ENCODE peak calls at places on chromosomes 5 and 9, in seven cellular contexts. One of them, this sample, is unnamed.

GRCh38 chr5:175567954-175568353 is 89.6 kb downstream of the SFXN1 start:
- DNase-seq in endothelial cell: no peak
- DNase-seq in glutamatergic neuron: no peak
- DNase-seq in epithelial cell of esophagus: no peak
- DNase-seq in PC-3: no peak
- DNase-seq in H1: no peak
- DNase-seq in heart right ventricle: no peak
- DNase-seq in this sample: no peak

GRCh38 chr5:38831909-38832308 is 13.9 kb upstream of the OSMR start:
- DNase-seq in endothelial cell: peak
- DNase-seq in glutamatergic neuron: no peak
- DNase-seq in epithelial cell of esophagus: peak
- DNase-seq in PC-3: peak
- DNase-seq in H1: no peak
- DNase-seq in heart right ventricle: no peak
- DNase-seq in this sample: peak

GRCh38 chr5:160463775-160464465 is 42.3 kb downstream of the PTTG1 start:
- DNase-seq in endothelial cell: no peak
- DNase-seq in glutamatergic neuron: no peak
- DNase-seq in epithelial cell of esophagus: peak
- DNase-seq in PC-3: peak
- DNase-seq in H1: no peak
- DNase-seq in heart right ventricle: no peak
- DNase-seq in this sample: no peak

GRCh38 chr5:108900668-108901067 is 153.0 kb downstream of the FER start:
- DNase-seq in endothelial cell: no peak
- DNase-seq in glutamatergic neuron: no peak
- DNase-seq in epithelial cell of esophagus: peak
- DNase-seq in PC-3: peak
- DNase-seq in H1: no peak
- DNase-seq in heart right ventricle: no peak
- DNase-seq in this sample: no peak

GRCh38 chr5:140267559-140268018 is 35.3 kb downstream of the PFDN1 start:
- DNase-seq in endothelial cell: no peak
- DNase-seq in glutamatergic neuron: no peak
- DNase-seq in epithelial cell of esophagus: no peak
- DNase-seq in PC-3: no peak
- DNase-seq in H1: no peak
- DNase-seq in heart right ventricle: peak
- DNase-seq in this sample: no peak

GRCh38 chr5:116442095-116442534 is 132.5 kb downstream of the SEMA6A start:
- DNase-seq in endothelial cell: no peak
- DNase-seq in glutamatergic neuron: no peak
- DNase-seq in epithelial cell of esophagus: peak
- DNase-seq in PC-3: peak
- DNase-seq in H1: no peak
- DNase-seq in heart right ventricle: peak
- DNase-seq in this sample: no peak

GRCh38 chr5:149024477-149024876 is 38.4 kb downstream of the SH3TC2 start:
- DNase-seq in endothelial cell: no peak
- DNase-seq in glutamatergic neuron: no peak
- DNase-seq in epithelial cell of esophagus: peak
- DNase-seq in PC-3: peak
- DNase-seq in H1: no peak
- DNase-seq in heart right ventricle: no peak
- DNase-seq in this sample: no peak

GRCh38 chr5:123937230-123937629 is 425.3 kb downstream of the CSNK1G3 start:
- DNase-seq in endothelial cell: peak
- DNase-seq in glutamatergic neuron: peak
- DNase-seq in epithelial cell of esophagus: peak
- DNase-seq in PC-3: peak
- DNase-seq in H1: peak
- DNase-seq in heart right ventricle: peak
- DNase-seq in this sample: peak

GRCh38 chr9:114763220-114763619 is 42.6 kb downstream of the TNFSF15 start:
- DNase-seq in endothelial cell: no peak
- DNase-seq in glutamatergic neuron: no peak
- DNase-seq in epithelial cell of esophagus: no peak
- DNase-seq in PC-3: no peak
- DNase-seq in H1: no peak
- DNase-seq in heart right ventricle: no peak
- DNase-seq in this sample: no peak

GRCh38 chr9:114153761-114154596 is 1.4 kb upstream of the COL27A1 start:
- DNase-seq in endothelial cell: peak
- DNase-seq in glutamatergic neuron: no peak
- DNase-seq in epithelial cell of esophagus: peak
- DNase-seq in PC-3: peak
- DNase-seq in H1: no peak
- DNase-seq in heart right ventricle: no peak
- DNase-seq in this sample: peak

GRCh38 chr5:179231309-179231708 is 114.0 kb downstream of the ADAMTS2 start:
- DNase-seq in endothelial cell: no peak
- DNase-seq in glutamatergic neuron: no peak
- DNase-seq in epithelial cell of esophagus: no peak
- DNase-seq in PC-3: no peak
- DNase-seq in H1: no peak
- DNase-seq in heart right ventricle: no peak
- DNase-seq in this sample: no peak

GRCh38 chr5:59724482-59725392 is 168.8 kb downstream of the PDE4D start:
- DNase-seq in endothelial cell: peak
- DNase-seq in glutamatergic neuron: peak
- DNase-seq in epithelial cell of esophagus: peak
- DNase-seq in PC-3: peak
- DNase-seq in H1: no peak
- DNase-seq in heart right ventricle: no peak
- DNase-seq in this sample: peak

GRCh38 chr9:72592501-72593403 is 71.3 kb downstream of the TMC1 start:
- DNase-seq in endothelial cell: peak
- DNase-seq in glutamatergic neuron: no peak
- DNase-seq in epithelial cell of esophagus: peak
- DNase-seq in PC-3: peak
- DNase-seq in H1: no peak
- DNase-seq in heart right ventricle: peak
- DNase-seq in this sample: peak
- TF ChIP-seq CTCF in endothelial cell: peak
- TF ChIP-seq CTCF in glutamatergic neuron: peak
- TF ChIP-seq CTCF in epithelial cell of esophagus: peak
- TF ChIP-seq CTCF in PC-3: peak
- TF ChIP-seq CTCF in H1: no peak
- TF ChIP-seq CTCF in heart right ventricle: peak
- TF ChIP-seq CTCF in this sample: peak

GRCh38 chr9:72871685-72872084 is 81.2 kb downstream of the ALDH1A1 start:
- DNase-seq in endothelial cell: no peak
- DNase-seq in glutamatergic neuron: no peak
- DNase-seq in epithelial cell of esophagus: peak
- DNase-seq in PC-3: peak
- DNase-seq in H1: no peak
- DNase-seq in heart right ventricle: no peak
- DNase-seq in this sample: no peak
- TF ChIP-seq CTCF in endothelial cell: peak
- TF ChIP-seq CTCF in glutamatergic neuron: peak
- TF ChIP-seq CTCF in epithelial cell of esophagus: peak
- TF ChIP-seq CTCF in PC-3: peak
- TF ChIP-seq CTCF in H1: no peak
- TF ChIP-seq CTCF in heart right ventricle: peak
- TF ChIP-seq CTCF in this sample: no peak

DNA sequence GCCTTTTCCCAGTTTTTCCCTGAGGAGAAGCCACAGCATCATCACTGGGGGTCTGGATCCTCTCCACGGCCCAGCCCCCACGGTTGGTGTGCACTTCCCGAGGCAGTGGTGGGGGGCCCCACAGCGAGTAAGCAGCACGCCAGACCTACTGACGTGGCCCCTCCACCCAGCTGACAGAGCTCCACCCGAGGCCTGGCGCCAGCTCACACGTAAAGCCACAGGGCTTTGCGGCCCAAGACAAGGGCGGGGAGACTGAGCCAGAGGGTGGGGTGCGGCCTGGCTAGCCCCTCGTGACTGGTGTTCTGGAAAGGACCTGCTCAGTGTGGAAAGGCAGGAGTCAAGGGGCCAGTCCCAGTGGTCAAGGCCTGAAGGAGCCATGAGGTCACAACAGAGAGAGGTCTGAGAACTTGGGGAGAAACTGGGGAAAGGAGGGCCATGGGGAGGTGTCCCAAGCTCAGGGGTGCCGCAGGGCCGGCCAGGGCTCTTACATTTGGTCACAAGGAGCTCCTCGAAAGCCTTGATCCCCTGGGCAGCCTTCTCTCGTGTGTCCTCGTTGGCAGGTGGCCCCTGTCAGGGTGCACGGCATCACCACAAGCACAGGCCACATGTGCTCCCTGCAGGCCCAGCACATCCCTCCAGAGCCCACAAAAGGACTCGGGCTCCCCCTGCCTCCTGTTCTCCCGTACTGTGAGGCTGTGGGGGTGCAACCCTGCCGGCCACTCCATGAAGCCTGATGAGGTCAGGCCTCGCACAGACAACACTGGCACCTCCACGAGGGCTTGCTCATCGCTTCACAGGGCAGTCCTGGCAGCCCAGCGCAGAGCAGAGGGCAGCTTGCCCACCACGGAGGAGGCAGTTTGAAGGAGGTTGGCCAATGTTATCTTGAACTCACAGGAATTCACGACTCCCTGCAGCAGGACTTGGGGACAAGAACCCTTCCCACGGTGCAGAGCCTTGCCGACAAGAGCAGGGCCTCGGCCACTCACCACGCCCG is 5.4 kb downstream of the SNAPC4 start:
- DNase-seq in endothelial cell: no peak
- DNase-seq in glutamatergic neuron: no peak
- DNase-seq in epithelial cell of esophagus: no peak
- DNase-seq in PC-3: no peak
- DNase-seq in H1: no peak
- DNase-seq in heart right ventricle: no peak
- DNase-seq in this sample: no peak
- TF ChIP-seq CTCF in endothelial cell: no peak
- TF ChIP-seq CTCF in glutamatergic neuron: no peak
- TF ChIP-seq CTCF in epithelial cell of esophagus: no peak
- TF ChIP-seq CTCF in PC-3: no peak
- TF ChIP-seq CTCF in H1: no peak
- TF ChIP-seq CTCF in heart right ventricle: no peak
- TF ChIP-seq CTCF in this sample: no peak

GRCh38 chr5:95050708-95051107 is 234.2 kb downstream of the MCTP1 start:
- DNase-seq in endothelial cell: no peak
- DNase-seq in glutamatergic neuron: no peak
- DNase-seq in epithelial cell of esophagus: no peak
- DNase-seq in PC-3: no peak
- DNase-seq in H1: no peak
- DNase-seq in heart right ventricle: no peak
- DNase-seq in this sample: no peak

GRCh38 chr5:95048633-95049032 is 236.3 kb downstream of the MCTP1 start:
- DNase-seq in endothelial cell: no peak
- DNase-seq in glutamatergic neuron: no peak
- DNase-seq in epithelial cell of esophagus: no peak
- DNase-seq in PC-3: no peak
- DNase-seq in H1: no peak
- DNase-seq in heart right ventricle: no peak
- DNase-seq in this sample: no peak

GRCh38 chr5:95057610-95058009 is 227.3 kb downstream of the MCTP1 start:
- DNase-seq in endothelial cell: no peak
- DNase-seq in glutamatergic neuron: no peak
- DNase-seq in epithelial cell of esophagus: no peak
- DNase-seq in PC-3: no peak
- DNase-seq in H1: no peak
- DNase-seq in heart right ventricle: no peak
- DNase-seq in this sample: no peak

DNA sequence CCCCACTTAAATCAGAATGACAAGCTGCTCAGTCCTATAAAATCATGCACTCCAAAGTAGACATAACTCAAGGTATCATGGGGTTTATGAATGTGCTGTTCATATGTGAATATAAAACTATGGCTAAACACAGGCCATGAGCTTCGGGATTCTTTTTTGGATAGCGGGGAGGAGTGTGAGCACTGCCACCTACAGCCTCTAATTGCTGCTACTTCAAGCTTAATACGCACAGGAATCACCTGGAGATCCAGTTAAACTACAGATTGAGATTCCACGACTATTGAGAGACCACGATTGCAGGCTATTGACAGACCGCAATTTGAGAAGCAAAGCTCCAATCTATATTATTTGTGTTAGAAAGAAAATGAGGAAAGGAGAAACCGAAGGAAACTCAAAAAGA is 231.6 kb downstream of the MCTP1 start:
- DNase-seq in endothelial cell: no peak
- DNase-seq in glutamatergic neuron: no peak
- DNase-seq in epithelial cell of esophagus: no peak
- DNase-seq in PC-3: no peak
- DNase-seq in H1: no peak
- DNase-seq in heart right ventricle: no peak
- DNase-seq in this sample: no peak
- TF ChIP-seq CTCF in endothelial cell: no peak
- TF ChIP-seq CTCF in glutamatergic neuron: no peak
- TF ChIP-seq CTCF in epithelial cell of esophagus: no peak
- TF ChIP-seq CTCF in PC-3: no peak
- TF ChIP-seq CTCF in H1: no peak
- TF ChIP-seq CTCF in heart right ventricle: no peak
- TF ChIP-seq CTCF in this sample: no peak

GRCh38 chr5:156486394-156487238 is 159.7 kb downstream of the SGCD start:
- DNase-seq in endothelial cell: no peak
- DNase-seq in glutamatergic neuron: no peak
- DNase-seq in epithelial cell of esophagus: no peak
- DNase-seq in PC-3: no peak
- DNase-seq in H1: no peak
- DNase-seq in heart right ventricle: no peak
- DNase-seq in this sample: no peak

GRCh38 chr5:156477196-156477595 is 150.2 kb downstream of the SGCD start:
- DNase-seq in endothelial cell: no peak
- DNase-seq in glutamatergic neuron: no peak
- DNase-seq in epithelial cell of esophagus: no peak
- DNase-seq in PC-3: no peak
- DNase-seq in H1: no peak
- DNase-seq in heart right ventricle: no peak
- DNase-seq in this sample: no peak

GRCh38 chr5:156479864-156480263 is 152.9 kb downstream of the SGCD start:
- DNase-seq in endothelial cell: no peak
- DNase-seq in glutamatergic neuron: peak
- DNase-seq in epithelial cell of esophagus: peak
- DNase-seq in PC-3: no peak
- DNase-seq in H1: no peak
- DNase-seq in heart right ventricle: no peak
- DNase-seq in this sample: peak

GRCh38 chr5:156481741-156482140 is 154.8 kb downstream of the SGCD start:
- DNase-seq in endothelial cell: no peak
- DNase-seq in glutamatergic neuron: no peak
- DNase-seq in epithelial cell of esophagus: peak
- DNase-seq in PC-3: no peak
- DNase-seq in H1: no peak
- DNase-seq in heart right ventricle: no peak
- DNase-seq in this sample: no peak

GRCh38 chr5:156482816-156483215 is 155.9 kb downstream of the SGCD start:
- DNase-seq in endothelial cell: no peak
- DNase-seq in glutamatergic neuron: no peak
- DNase-seq in epithelial cell of esophagus: no peak
- DNase-seq in PC-3: no peak
- DNase-seq in H1: no peak
- DNase-seq in heart right ventricle: no peak
- DNase-seq in this sample: no peak
- TF ChIP-seq CTCF in endothelial cell: no peak
- TF ChIP-seq CTCF in glutamatergic neuron: no peak
- TF ChIP-seq CTCF in epithelial cell of esophagus: no peak
- TF ChIP-seq CTCF in PC-3: no peak
- TF ChIP-seq CTCF in H1: no peak
- TF ChIP-seq CTCF in heart right ventricle: no peak
- TF ChIP-seq CTCF in this sample: no peak

This sample was measured in activated CD8-positive, alpha-beta T cell treated with anti-CD3 and anti-CD28 coated beads for 36 hours.